ENCODE peak calls at places on chromosomes 16 and 17, in five cellular contexts. One of them, this sample, is unnamed. For H3K4me1, the result is how much of the 10 kb centered on the place peaks cover.

GRCh38 chr17:78890111-78890897 is 12.7 kb downstream of the CEP295NL start:
- DNase-seq in hepatocyte: no peak
- DNase-seq in MM.1S: peak
- DNase-seq in endodermal cell: no peak
- DNase-seq in lower lobe of right lung: peak
- DNase-seq in this sample: peak

GRCh38 chr16:720507-720989 is 398 bp upstream of the ANTKMT start:
- DNase-seq in MM.1S: peak
- DNase-seq in lower lobe of right lung: no peak
- DNase-seq in hepatocyte: peak
- DNase-seq in endodermal cell: peak
- DNase-seq in this sample: peak

GRCh38 chr17:39872700-39873099 is 4.7 kb downstream of the ZPBP2 start:
- DNase-seq in MM.1S: peak
- DNase-seq in hepatocyte: no peak
- DNase-seq in lower lobe of right lung: no peak
- DNase-seq in endodermal cell: no peak
- DNase-seq in this sample: no peak

GRCh38 chr17:66580178-66580577 is 254.7 kb upstream of the CACNG5 start:
- DNase-seq in hepatocyte: peak
- DNase-seq in endodermal cell: peak
- DNase-seq in MM.1S: no peak
- DNase-seq in lower lobe of right lung: peak
- DNase-seq in this sample: peak

GRCh38 chr16:51119576-51120288 is 31.3 kb downstream of the SALL1 start:
- DNase-seq in hepatocyte: no peak
- DNase-seq in MM.1S: no peak
- DNase-seq in lower lobe of right lung: no peak
- DNase-seq in endodermal cell: no peak
- DNase-seq in this sample: no peak

GRCh38 chr17:7410634-7411426 is 3.2 kb downstream of the NLGN2 start:
- DNase-seq in lower lobe of right lung: no peak
- DNase-seq in hepatocyte: no peak
- DNase-seq in MM.1S: no peak
- DNase-seq in endodermal cell: no peak
- DNase-seq in this sample: no peak

GRCh38 chr17:50508573-50509460 is 578 bp downstream of the MYCBPAP start:
- DNase-seq in hepatocyte: no peak
- DNase-seq in MM.1S: no peak
- DNase-seq in lower lobe of right lung: no peak
- DNase-seq in endodermal cell: no peak
- DNase-seq in this sample: no peak

GRCh38 chr17:8173056-8173870 is 2.9 kb downstream of the TMEM107 start:
- DNase-seq in MM.1S: peak
- DNase-seq in hepatocyte: peak
- DNase-seq in endodermal cell: peak
- DNase-seq in lower lobe of right lung: peak
- DNase-seq in this sample: peak

GRCh38 chr17:10698116-10698818 is 873 bp downstream of the ADPRM start:
- DNase-seq in lower lobe of right lung: no peak
- DNase-seq in MM.1S: no peak
- DNase-seq in hepatocyte: no peak
- DNase-seq in endodermal cell: no peak
- DNase-seq in this sample: peak

GRCh38 chr17:40915199-40915661 is 22.2 kb downstream of the KRT23 start:
- DNase-seq in MM.1S: no peak
- DNase-seq in endodermal cell: no peak
- DNase-seq in lower lobe of right lung: no peak
- DNase-seq in hepatocyte: peak
- DNase-seq in this sample: no peak

GRCh38 chr17:40176409-40177110 is 710 bp upstream of the RAPGEFL1 start:
- DNase-seq in endodermal cell: peak
- DNase-seq in MM.1S: no peak
- DNase-seq in lower lobe of right lung: peak
- DNase-seq in hepatocyte: peak
- DNase-seq in this sample: no peak

GRCh38 chr17:35073183-35073790 is 9.8 kb upstream of the RFFL start:
- DNase-seq in hepatocyte: no peak
- DNase-seq in endodermal cell: no peak
- DNase-seq in lower lobe of right lung: no peak
- DNase-seq in MM.1S: peak
- DNase-seq in this sample: no peak

DNA sequence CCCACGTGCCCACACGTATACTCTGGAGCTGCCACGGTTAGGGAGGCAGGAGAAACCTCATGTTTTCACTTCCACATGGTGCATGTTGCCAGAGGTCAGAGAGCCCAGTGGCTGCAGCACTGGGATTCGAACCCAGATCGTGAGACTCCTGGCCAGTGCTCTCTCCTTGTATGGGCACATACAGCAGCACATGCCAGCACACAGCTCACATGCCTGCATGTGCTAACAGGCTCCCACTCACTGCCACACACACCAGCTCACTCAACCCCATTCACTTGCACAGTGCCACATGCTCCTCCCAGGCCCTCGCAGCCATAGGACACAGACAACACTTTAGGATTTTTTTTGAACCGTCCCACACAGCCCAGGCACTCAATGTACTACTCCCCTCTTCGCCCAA is 49.5 kb upstream of the MRPS23 start:
- DNase-seq in hepatocyte: no peak
- DNase-seq in lower lobe of right lung: peak
- DNase-seq in MM.1S: no peak
- DNase-seq in endodermal cell: no peak
- DNase-seq in this sample: no peak
- H3K4me1 ChIP-seq in hepatocyte: under half
- H3K4me1 ChIP-seq in lower lobe of right lung: half or more
- H3K4me1 ChIP-seq in MM.1S: under half
- H3K4me1 ChIP-seq in endodermal cell: under half
- H3K4me1 ChIP-seq in this sample: under half

GRCh38 chr17:68780561-68780960 is 174.6 kb downstream of the ABCA8 start:
- DNase-seq in MM.1S: no peak
- DNase-seq in endodermal cell: no peak
- DNase-seq in hepatocyte: no peak
- DNase-seq in lower lobe of right lung: no peak
- DNase-seq in this sample: no peak
- H3K4me1 ChIP-seq in MM.1S: under half
- H3K4me1 ChIP-seq in endodermal cell: under half
- H3K4me1 ChIP-seq in hepatocyte: under half
- H3K4me1 ChIP-seq in lower lobe of right lung: under half
- H3K4me1 ChIP-seq in this sample: under half

GRCh38 chr17:29045026-29045425 is 2.1 kb downstream of the PIPOX start:
- DNase-seq in endodermal cell: no peak
- DNase-seq in lower lobe of right lung: no peak
- DNase-seq in hepatocyte: no peak
- DNase-seq in MM.1S: no peak
- DNase-seq in this sample: no peak
- H3K4me1 ChIP-seq in endodermal cell: under half
- H3K4me1 ChIP-seq in lower lobe of right lung: under half
- H3K4me1 ChIP-seq in hepatocyte: under half
- H3K4me1 ChIP-seq in MM.1S: under half
- H3K4me1 ChIP-seq in this sample: under half

GRCh38 chr16:2350500-2350899 is 10.0 kb upstream of the ABCA3 start:
- DNase-seq in hepatocyte: no peak
- DNase-seq in endodermal cell: no peak
- DNase-seq in lower lobe of right lung: no peak
- DNase-seq in MM.1S: no peak
- DNase-seq in this sample: no peak
- H3K4me1 ChIP-seq in hepatocyte: under half
- H3K4me1 ChIP-seq in endodermal cell: under half
- H3K4me1 ChIP-seq in lower lobe of right lung: under half
- H3K4me1 ChIP-seq in MM.1S: under half
- H3K4me1 ChIP-seq in this sample: under half